ENCODE peak calls at places on chromosomes 4 and X, in eight cellular contexts. Q, Z, E, C, U, R, A and N are unnamed samples.

GRCh38 chr4:165873298-165874071 is 448 bp downstream of the TLL1 start:
- DNase-seq in Q (no peak), Z (peak; percentile 58), E (no peak), C (peak; percentile 44), U (no peak), R (peak; percentile 16), A (peak; percentile 42), N (no peak)

GRCh38 chr4:113389160-113389559 is 339.7 kb downstream of the ANK2 start:
- DNase-seq in Q (no peak), Z (no peak), E (no peak), C (no peak), U (no peak), R (no peak), A (no peak), N (no peak)

GRCh38 chr4:56870927-56871326 is 36.8 kb upstream of the REST start:
- DNase-seq in Q (no peak), Z (no peak), E (no peak), C (no peak), U (no peak), R (peak; percentile 58), A (peak; percentile 36), N (no peak)

GRCh38 chr4:106444557-106444956 is 76.0 kb upstream of the GIMD1 start:
- DNase-seq in Q (no peak), Z (no peak), E (no peak), C (no peak), U (no peak), R (no peak), A (no peak), N (no peak)

GRCh38 chr4:184787766-184788503 is 37.8 kb downstream of the ACSL1 start:
- DNase-seq in Q (no peak), Z (no peak), E (no peak), C (no peak), U (no peak), R (no peak), A (no peak), N (no peak)

GRCh38 chr4:175238827-175239517 is 320.8 kb downstream of the ADAM29 start:
- DNase-seq in Q (no peak), Z (no peak), E (no peak), C (no peak), U (no peak), R (no peak), A (no peak), N (no peak)

GRCh38 chrX:41718481-41719245 is 5.3 kb upstream of the GPR82 start:
- DNase-seq in Q (no peak), Z (no peak), E (no peak), C (no peak), U (no peak), R (no peak), A (no peak), N (no peak)

GRCh38 chr4:93771640-93772411 is 56.7 kb upstream of the ATOH1 start:
- DNase-seq in Q (no peak), Z (no peak), E (no peak), C (no peak), U (no peak), R (peak; percentile 3), A (no peak), N (no peak)

GRCh38 chrX:29487214-29487613 is 728.1 kb upstream of the MAGEB2 start:
- DNase-seq in Q (no peak), Z (no peak), E (no peak), C (no peak), U (no peak), R (peak; percentile 18), A (no peak), N (no peak)

GRCh38 chrX:109890910-109891502 is 111.9 kb upstream of the TMEM164 start:
- DNase-seq in Q (peak; percentile 33), Z (peak; percentile 57), E (no peak), C (peak; percentile 22), U (no peak), R (peak; percentile 59), A (peak; percentile 74), N (peak; percentile 23)

GRCh38 chrX:101659601-101660063 is at the start of gene ARMCX2:
- DNase-seq in Q (no peak), Z (no peak), E (no peak), C (peak; percentile 34), U (no peak), R (peak; percentile 66), A (peak; percentile 76), N (no peak)

GRCh38 chr4:65416875-65417274 is 253.4 kb downstream of the EPHA5 start:
- DNase-seq in Q (no peak), Z (no peak), E (no peak), C (peak; percentile 95), U (no peak), R (no peak), A (peak; percentile 7), N (no peak)

GRCh38 chr4:129362685-129363274 is 266.8 kb downstream of the C4orf33 start:
- DNase-seq in Q (peak; percentile 32), Z (no peak), E (no peak), C (peak; percentile 43), U (no peak), R (peak; percentile 80), A (peak; percentile 83), N (peak; percentile 30)
- TF ChIP-seq CTCF in Q (peak; percentile 84), Z (peak; percentile 89), E (peak; percentile 68), C (peak; percentile 73), U (peak; percentile 60), R (peak; percentile 90), A (peak; percentile 75), N (no peak)

DNA sequence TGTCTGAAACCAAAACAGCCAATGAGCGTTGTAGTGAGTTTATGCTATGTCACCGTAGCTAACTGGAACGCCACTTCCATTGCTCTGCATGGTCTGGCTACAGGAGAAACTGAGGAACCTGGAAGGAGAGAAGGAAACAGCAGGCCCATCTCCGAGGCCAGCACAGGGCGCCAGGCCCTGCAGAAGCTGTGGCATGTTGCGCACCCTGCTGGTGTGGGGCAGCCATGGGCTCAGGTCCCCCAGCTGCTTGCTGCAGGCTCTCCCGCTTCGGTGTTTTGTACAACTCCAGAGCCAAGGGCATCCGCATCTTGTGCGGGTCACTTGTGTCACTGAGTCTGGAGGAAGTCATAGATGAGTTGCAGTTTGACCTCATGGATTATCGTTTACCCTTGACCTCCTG is 89.2 kb downstream of the AFAP1 start:
- DNase-seq in Q (no peak), Z (no peak), E (no peak), C (no peak), U (no peak), R (no peak), A (no peak), N (no peak)
- TF ChIP-seq CTCF in Q (no peak), Z (no peak), E (no peak), C (no peak), U (no peak), R (no peak), A (no peak), N (no peak)

DNA sequence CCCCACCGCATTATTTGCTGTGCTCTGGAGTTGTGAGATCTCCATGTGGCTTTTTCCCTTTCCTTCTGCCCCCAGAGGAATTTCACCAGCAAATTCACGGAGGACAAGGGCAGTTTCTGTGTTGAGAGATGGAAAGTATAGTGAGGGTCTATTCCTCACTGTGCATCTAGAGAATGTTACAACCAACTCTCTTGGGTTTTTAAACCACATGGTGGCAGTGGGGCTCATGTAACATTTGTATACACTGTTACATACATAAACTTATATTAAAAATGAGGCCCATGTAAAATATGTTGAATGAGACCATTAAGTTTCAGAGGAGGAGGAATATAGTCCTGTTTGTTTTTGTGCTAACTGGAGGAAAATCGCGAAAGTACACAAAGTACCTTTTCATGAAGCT is 914 bp upstream of the PRKG2 start:
- DNase-seq in Q (no peak), Z (no peak), E (no peak), C (no peak), U (no peak), R (no peak), A (peak; percentile 38), N (no peak)
- TF ChIP-seq CTCF in Q (no peak), Z (no peak), E (no peak), C (no peak), U (no peak), R (peak; percentile 6), A (no peak), N (no peak)

GRCh38 chr4:3516836-3517730 is 15.1 kb downstream of the LRPAP1 start:
- DNase-seq in Q (peak; percentile 13), Z (peak; percentile 48), E (no peak), C (no peak), U (no peak), R (no peak), A (no peak), N (no peak)
- TF ChIP-seq CTCF in Q (no peak), Z (no peak), E (no peak), C (no peak), U (no peak), R (no peak), A (no peak), N (no peak)

GRCh38 chr4:180587379-180587778 is 1655.8 kb upstream of the TENM3 start:
- DNase-seq in Q (no peak), Z (no peak), E (no peak), C (no peak), U (no peak), R (no peak), A (no peak), N (no peak)
- TF ChIP-seq CTCF in Q (no peak), Z (no peak), E (no peak), C (no peak), U (no peak), R (no peak), A (no peak), N (no peak)